ENCODE peak calls at places on chromosomes 12 and 14, in six cellular contexts. U, Z, D, K, E and Y are unnamed samples. For H3K9me3, the result is how much of the 10 kb centered on the place peaks cover.

GRCh38 chr14:102424923-102425322 is 62.2 kb downstream of the TECPR2 start:
- DNase-seq in E (no peak), U (no peak), D (no peak), K (no peak), Z (no peak), Y (no peak)

GRCh38 chr12:121805800-121806555 is 2.2 kb downstream of the SETD1B start:
- DNase-seq in U (peak), E (no peak), K (no peak), D (peak), Z (peak), Y (no peak)

GRCh38 chr14:61152851-61153364 is 128.2 kb downstream of the TMEM30B start:
- DNase-seq in Z (no peak), E (no peak), K (no peak), D (peak), U (no peak), Y (no peak)

GRCh38 chr12:28563926-28564325 is 373.7 kb downstream of the CCDC91 start:
- DNase-seq in D (no peak), U (no peak), K (no peak), Z (no peak), E (no peak), Y (no peak)

GRCh38 chr14:85122690-85123089 is 407.3 kb upstream of the FLRT2 start:
- DNase-seq in E (no peak), Z (no peak), K (peak), U (no peak), D (peak), Y (no peak)

GRCh38 chr12:2631613-2632350 is 163.0 kb upstream of the FKBP4 start:
- DNase-seq in E (no peak), U (no peak), Z (no peak), K (no peak), D (no peak), Y (no peak)

GRCh38 chr12:71441350-71441748 is 1.8 kb downstream of the LGR5 start:
- DNase-seq in K (no peak), U (no peak), Z (no peak), E (no peak), D (no peak), Y (no peak)

GRCh38 chr14:59771577-59771976 is 99.0 kb downstream of the RTN1 start:
- DNase-seq in K (no peak), D (no peak), Z (no peak), U (no peak), E (no peak), Y (no peak)

GRCh38 chr12:31431721-31432120 is 105.8 kb upstream of the SINHCAF start:
- DNase-seq in D (no peak), U (no peak), K (no peak), E (no peak), Z (no peak), Y (no peak)

GRCh38 chr12:57736743-57737466 is 1.6 kb downstream of the AGAP2 start:
- DNase-seq in K (no peak), D (no peak), U (no peak), E (no peak), Z (peak), Y (no peak)

GRCh38 chr12:57661376-57661775 is 28.4 kb upstream of the B4GALNT1 start:
- DNase-seq in E (no peak), U (no peak), Z (no peak), K (no peak), D (no peak), Y (no peak)

GRCh38 chr12:75964150-75964549 is 67.4 kb downstream of the PHLDA1 start:
- DNase-seq in Z (no peak), D (no peak), E (no peak), U (peak), K (no peak), Y (no peak)

GRCh38 chr12:27865421-27865820 is 85.4 kb upstream of the MANSC4 start:
- DNase-seq in K (no peak), Z (no peak), E (no peak), D (peak), U (no peak), Y (no peak)

GRCh38 chr12:28177862-28178261 is 12.4 kb upstream of the CCDC91 start:
- DNase-seq in K (no peak), U (no peak), E (no peak), Z (no peak), D (no peak), Y (no peak)

GRCh38 chr14:29243355-29243754 is 476.8 kb downstream of the FOXG1 start:
- DNase-seq in K (no peak), Z (no peak), D (no peak), U (no peak), E (no peak), Y (no peak)

GRCh38 chr14:63940387-63940786 is 87.6 kb downstream of the SYNE2 start:
- DNase-seq in E (no peak), Z (no peak), U (no peak), K (no peak), D (no peak), Y (no peak)

GRCh38 chr14:32608880-32609279 is 279.8 kb downstream of the AKAP6 start:
- DNase-seq in U (no peak), K (no peak), D (peak), Z (no peak), E (no peak), Y (no peak)

DNA sequence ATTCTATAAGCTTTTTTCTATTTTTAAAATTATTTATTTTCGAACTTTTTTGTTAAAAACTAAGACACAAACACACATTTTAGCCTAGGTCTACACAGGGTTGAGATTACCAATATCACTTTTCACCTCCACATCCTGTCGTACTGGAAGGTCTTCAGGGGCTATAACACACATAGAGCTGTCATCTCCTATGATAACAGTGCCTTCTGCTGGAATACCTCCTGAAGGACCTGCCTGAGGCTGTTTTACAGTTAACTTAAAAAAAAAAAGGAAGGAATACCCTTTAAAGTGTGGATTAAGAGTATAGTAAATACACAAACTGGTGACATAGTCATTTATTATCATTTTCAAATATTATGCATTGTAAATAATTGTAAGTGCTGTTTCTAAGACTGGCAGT is 43.0 kb downstream of the RASSF8 start:
- DNase-seq in K (no peak), E (no peak), D (no peak), U (peak), Z (no peak), Y (no peak)
- TF ChIP-seq CTCF in K (no peak), E (no peak), D (no peak), U (peak), Z (no peak), Y (no peak)

DNA sequence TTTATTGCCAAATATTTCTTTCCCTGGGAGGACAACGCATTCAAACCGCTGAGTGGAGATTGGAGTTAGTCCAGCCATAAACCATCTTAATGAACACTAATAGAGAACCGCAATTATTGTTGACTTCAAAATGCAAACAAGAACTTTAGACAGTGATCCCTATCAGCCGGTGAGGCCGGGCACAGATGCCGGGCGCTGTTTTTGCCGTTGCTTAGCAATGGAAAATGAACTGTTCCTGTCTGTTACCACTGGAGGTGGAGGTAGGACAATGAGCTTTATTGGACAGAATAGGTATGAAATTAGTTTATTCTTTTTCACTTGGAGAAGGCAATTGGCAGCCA is 216.8 kb downstream of the TTC8 start:
- DNase-seq in E (peak), D (peak), Z (peak), K (peak), U (no peak), Y (no peak)
- H3K27ac ChIP-seq in E (peak), D (peak), Z (peak), K (peak), U (peak), Y (no peak)

DNA sequence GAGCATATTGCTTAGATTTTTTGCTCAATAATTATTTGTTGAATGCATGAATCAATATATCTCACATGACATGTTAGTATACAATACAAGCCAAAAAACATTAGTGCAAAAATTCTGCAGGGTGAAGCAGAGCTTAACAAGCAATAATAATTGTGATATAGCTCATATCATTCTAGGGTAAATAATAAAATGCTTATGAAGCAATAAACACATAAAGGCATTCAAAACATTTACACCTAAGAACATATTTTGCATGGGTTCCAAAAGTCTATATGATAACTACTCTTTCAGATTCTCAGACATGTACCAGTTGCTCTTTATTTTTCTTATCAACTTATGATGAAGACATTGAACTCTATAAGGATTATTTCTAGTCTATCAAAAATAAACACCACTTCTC is 886.2 kb downstream of the TRHDE start:
- DNase-seq in D (no peak), E (no peak), U (no peak), K (no peak), Z (no peak), Y (no peak)
- H3K9me3 ChIP-seq in D (under half), E (under half), U (under half), K (under half), Z (under half), Y (under half)

GRCh38 chr14:55416866-55417265 is 5.2 kb upstream of the ATG14 start:
- DNase-seq in U (peak), D (no peak), E (peak), Z (no peak), K (no peak), Y (no peak)
- TF ChIP-seq CTCF in U (peak), D (peak), E (peak), Z (no peak), K (no peak), Y (peak)

GRCh38 chr12:127829974-127830543 is 436.9 kb upstream of the TMEM132C start:
- DNase-seq in K (no peak), E (no peak), D (no peak), U (no peak), Z (no peak), Y (no peak)
- H3K27ac ChIP-seq in K (no peak), E (no peak), D (no peak), U (no peak), Z (no peak), Y (no peak)

DNA sequence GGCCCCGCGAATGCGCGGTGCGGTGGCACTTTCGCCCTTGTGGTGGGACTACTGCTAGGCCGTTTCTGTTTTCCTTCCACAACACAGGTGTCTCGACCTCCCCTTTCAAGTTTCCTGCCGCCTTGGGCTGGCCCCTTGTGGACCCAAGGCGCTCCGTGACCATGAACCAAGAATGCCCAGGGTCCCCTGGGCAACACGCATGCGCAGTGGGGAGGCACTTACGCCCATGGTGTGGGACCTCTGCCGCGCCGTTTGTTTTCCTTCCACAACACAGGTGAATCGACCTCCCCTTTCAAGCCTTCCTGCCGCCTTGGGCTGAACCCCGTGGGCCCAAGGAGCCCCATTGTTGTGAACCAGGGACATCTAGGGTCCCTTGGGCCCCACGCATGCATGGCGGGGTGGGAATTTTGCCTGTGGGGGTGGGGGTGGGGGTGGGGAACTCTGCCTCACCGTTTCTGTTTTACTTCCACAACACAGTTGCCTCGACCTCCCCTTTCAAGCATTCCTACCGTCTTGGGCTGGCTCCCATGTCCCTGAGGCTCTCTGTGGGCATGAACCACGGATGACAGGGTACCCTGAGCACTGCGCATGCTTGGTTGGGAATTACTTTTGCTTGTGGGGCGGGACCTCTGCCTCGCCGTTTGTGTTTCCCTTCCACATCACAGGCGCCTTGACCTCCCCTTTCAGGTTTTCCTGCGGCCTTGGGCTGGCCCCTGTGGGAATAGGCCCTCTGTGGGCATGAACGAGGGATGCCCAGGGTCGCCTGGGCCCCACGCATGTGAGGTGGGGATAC is 355.1 kb downstream of the ALG10 start:
- DNase-seq in K (no peak), U (no peak), D (no peak), Z (no peak), E (no peak), Y (no peak)
- H3K9me3 ChIP-seq in K (under half), U (under half), D (half or more), Z (under half), E (under half), Y (under half)

GRCh38 chr12:116687888-116688287 is 50.0 kb downstream of the SPRING1 start:
- DNase-seq in Z (no peak), E (peak), D (no peak), U (peak), K (no peak), Y (no peak)
- TF ChIP-seq CTCF in Z (no peak), E (peak), D (peak), U (peak), K (no peak), Y (peak)

GRCh38 chr12:8680533-8680932 is 17.3 kb upstream of the RIMKLB start:
- DNase-seq in E (no peak), Z (no peak), U (no peak), D (no peak), K (no peak), Y (no peak)
- H3K27ac ChIP-seq in E (no peak), Z (no peak), U (no peak), D (peak), K (no peak), Y (no peak)

GRCh38 chr12:22395666-22396065 is 61.2 kb upstream of the ST8SIA1 start:
- DNase-seq in Z (no peak), D (no peak), K (no peak), U (no peak), E (no peak), Y (no peak)
- H3K9me3 ChIP-seq in Z (under half), D (under half), K (under half), U (under half), E (under half), Y (under half)